ENCODE peak calls at places on chromosomes 1 and 21, in nine cellular contexts. L is heart right ventricle; B is GM23338; H is HepG2; I is astrocyte of the spinal cord; P is CD4-positive, alpha-beta T cell; F is testis; K is activated CD8-positive, alpha-beta T cell treated with anti-CD3 and anti-CD28 coated beads for 36 hours; Y is kidney epithelial cell. S is an unnamed sample.

GRCh38 chr1:53543130-53543770 is 84.1 kb downstream of the DMRTB1 start:
- DNase-seq in L (no peak), B (no peak), H (no peak), F (no peak), I (no peak), K (no peak), Y (no peak), P (no peak), S (no peak)

GRCh38 chr1:61301824-61302652 is 219.7 kb downstream of the NFIA start:
- DNase-seq in Y (no peak), B (no peak), P (no peak), F (no peak), K (peak; percentile 48), I (peak; percentile 65), H (peak; percentile 56), L (no peak), S (peak; percentile 87)

GRCh38 chr1:204299828-204300365 is 59.8 kb downstream of the PLEKHA6 start:
- DNase-seq in B (no peak), K (no peak), L (no peak), Y (no peak), F (no peak), P (no peak), H (no peak), I (no peak), S (no peak)

GRCh38 chr1:25019351-25020172 is 89.5 kb upstream of the RUNX3 start:
- DNase-seq in K (peak; percentile 34), B (no peak), F (no peak), H (no peak), Y (no peak), P (no peak), L (no peak), I (no peak), S (no peak)

GRCh38 chr1:229645296-229646050 is 19.4 kb downstream of the URB2 start:
- DNase-seq in B (no peak), L (no peak), Y (no peak), I (no peak), F (peak; percentile 43), H (no peak), P (no peak), K (no peak), S (no peak)

GRCh38 chr1:53899206-53899628 is 5.2 kb downstream of the DIO1 start:
- DNase-seq in Y (peak; percentile 31), L (no peak), H (peak; percentile 79), K (no peak), F (no peak), P (no peak), B (no peak), I (peak; percentile 87), S (no peak)

GRCh38 chr21:45831991-45832740 is 149.4 kb upstream of the COL6A1 start:
- DNase-seq in F (peak; percentile 13), P (no peak), B (no peak), K (no peak), I (peak; percentile 38), L (no peak), Y (no peak), H (no peak), S (peak; percentile 39)

GRCh38 chr1:25523512-25523911 is 19.9 kb upstream of the LDLRAP1 start:
- DNase-seq in H (no peak), P (no peak), Y (no peak), I (no peak), K (peak; percentile 39), L (no peak), B (peak; percentile 78), F (no peak), S (no peak)

GRCh38 chr1:222821239-222821638 is 6.4 kb downstream of the DISP1 start:
- DNase-seq in K (no peak), B (no peak), L (no peak), I (no peak), F (no peak), Y (no peak), P (no peak), H (no peak), S (no peak)

GRCh38 chr1:226643701-226644540 is 95.2 kb downstream of the ITPKB start:
- DNase-seq in F (no peak), Y (no peak), P (no peak), H (no peak), K (peak; percentile 88), I (no peak), B (no peak), L (no peak), S (no peak)

GRCh38 chr1:243848165-243849088 is 1.6 kb downstream of the AKT3 start:
- DNase-seq in H (no peak), L (no peak), K (no peak), B (no peak), F (no peak), Y (no peak), I (no peak), P (no peak), S (peak; percentile 7)

GRCh38 chr1:147534386-147534785 is 6.9 kb upstream of the BCL9 start:
- DNase-seq in L (no peak), H (peak; percentile 26), P (no peak), Y (no peak), B (no peak), K (no peak), I (peak; percentile 23), F (no peak), S (no peak)

GRCh38 chr1:3900150-3900968 is at the start of gene C1orf174:
- DNase-seq in H (peak; percentile 97), P (peak; percentile 87), K (peak; percentile 94), F (peak; percentile 97), I (peak; percentile 99), L (peak; percentile 98), B (peak; percentile 97), Y (peak; percentile 88), S (peak; percentile 92)

GRCh38 chr1:222124602-222125001 is 382.7 kb upstream of the DUSP10 start:
- DNase-seq in F (no peak), I (no peak), B (peak; percentile 63), H (no peak), K (no peak), P (no peak), L (no peak), Y (no peak), S (peak; percentile 21)

GRCh38 chr21:29217818-29218252 is 80.9 kb upstream of the BACH1 start:
- DNase-seq in H (peak; percentile 17), B (no peak), Y (peak; percentile 39), K (no peak), P (no peak), F (no peak), L (no peak), I (peak; percentile 95), S (peak; percentile 97)

GRCh38 chr1:228090613-228091081 is 8.1 kb downstream of the ARF1 start:
- DNase-seq in Y (no peak), I (peak; percentile 26), H (no peak), L (no peak), B (no peak), P (no peak), K (peak; percentile 1), F (no peak), S (no peak)

GRCh38 chr1:58162952-58163550 is 383.5 kb downstream of the OMA1 start:
- DNase-seq in K (peak; percentile 19), H (peak; percentile 57), B (peak; percentile 92), I (peak; percentile 63), L (peak; percentile 73), Y (peak; percentile 19), F (peak; percentile 79), P (no peak), S (peak; percentile 41)

GRCh38 chr1:227255086-227255732 is 63.1 kb downstream of the CDC42BPA start:
- DNase-seq in P (no peak), K (no peak), I (no peak), Y (no peak), L (no peak), F (no peak), H (peak; percentile 25), B (no peak), S (no peak)

GRCh38 chr1:21175324-21175669 is 1.4 kb downstream of the EIF4G3 start:
- DNase-seq in K (peak; percentile 63), Y (no peak), L (peak; percentile 63), B (no peak), P (no peak), F (peak; percentile 70), I (peak; percentile 45), H (no peak), S (no peak)

GRCh38 chr1:238914346-238914745 is 472.0 kb upstream of the CHRM3 start:
- DNase-seq in B (no peak), K (no peak), L (no peak), Y (no peak), P (no peak), H (no peak), I (no peak), F (no peak), S (no peak)
- TF ChIP-seq CTCF in B (no peak), K (peak; percentile 45), L (no peak), Y (no peak), P (peak; percentile 44), H (no peak), I (no peak), F (no peak), S (no peak)

DNA sequence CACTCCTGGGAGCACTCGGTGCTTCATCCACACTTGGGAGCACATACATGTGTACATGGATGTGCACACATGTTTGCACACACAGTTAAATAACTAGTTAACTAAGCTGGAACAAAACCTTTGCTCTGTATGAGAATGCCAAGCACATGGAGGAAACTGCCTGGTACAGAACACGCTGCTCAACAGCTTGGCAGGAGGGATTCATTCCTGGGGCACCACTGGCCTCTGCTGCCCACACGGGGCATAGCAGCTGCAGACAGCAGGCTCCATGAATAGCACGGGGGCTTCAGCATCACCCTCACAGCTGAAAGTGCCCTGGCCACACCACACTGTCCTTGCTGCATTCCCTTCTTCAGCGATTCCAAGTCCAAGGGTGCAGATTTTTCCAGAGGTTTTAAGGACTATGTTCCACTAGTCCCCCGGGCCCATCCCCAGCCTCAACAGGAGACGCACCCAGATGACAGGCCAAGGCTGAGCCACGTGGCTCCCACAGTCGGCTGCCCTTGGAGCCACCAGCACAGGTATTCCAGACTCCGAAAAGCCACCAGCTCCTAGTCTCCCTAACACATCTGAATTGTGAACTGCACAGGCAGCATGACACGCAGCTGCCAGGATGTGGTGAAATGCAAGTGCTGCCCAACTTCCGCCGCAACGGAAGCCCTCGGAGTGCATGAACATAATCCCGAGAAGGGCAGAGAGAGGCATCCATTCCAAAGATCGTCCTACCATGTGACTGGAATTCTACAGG is 16.9 kb downstream of the NPHP4 start:
- DNase-seq in B (peak; percentile 67), H (peak; percentile 49), P (no peak), I (peak; percentile 61), L (no peak), Y (no peak), K (peak; percentile 57), F (peak; percentile 65), S (no peak)
- TF ChIP-seq CTCF in B (peak; percentile 68), H (peak; percentile 90), P (peak; percentile 38), I (peak; percentile 92), L (peak; percentile 69), Y (peak; percentile 94), K (peak; percentile 54), F (peak; percentile 58), S (peak; percentile 70)

DNA sequence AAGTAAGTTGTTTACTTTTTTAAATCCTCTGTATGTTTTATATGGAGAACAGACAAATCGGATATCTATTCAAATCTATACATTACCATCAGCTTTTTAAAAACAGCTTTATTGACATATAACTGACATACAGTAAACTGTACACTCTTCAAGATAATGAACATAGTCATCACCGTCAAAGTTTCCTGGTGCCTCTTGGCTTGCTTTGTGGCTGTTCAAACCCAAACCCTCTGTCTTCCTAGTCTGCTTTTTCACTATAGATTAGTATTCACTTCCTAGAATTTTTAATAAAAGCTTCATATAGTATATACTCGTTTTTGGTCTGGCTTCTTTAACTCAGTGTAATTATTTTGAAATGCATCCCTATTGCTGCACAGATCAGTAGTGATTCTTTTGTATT is 56.4 kb upstream of the TPTE start:
- DNase-seq in B (no peak), L (no peak), Y (no peak), H (no peak), I (no peak), F (no peak), K (no peak), P (no peak), S (no peak)
- TF ChIP-seq CTCF in B (no peak), L (no peak), Y (no peak), H (no peak), I (no peak), F (no peak), K (no peak), P (no peak), S (no peak)

GRCh38 chr1:180632326-180633088 is 685 bp downstream of the XPR1 start:
- DNase-seq in F (peak; percentile 67), Y (no peak), H (peak; percentile 32), I (peak; percentile 20), B (peak; percentile 72), L (peak; percentile 49), K (peak; percentile 73), P (peak; percentile 34), S (peak; percentile 27)
- TF ChIP-seq CTCF in F (no peak), Y (peak; percentile 32), H (peak; percentile 68), I (peak; percentile 28), B (peak; percentile 34), L (no peak), K (no peak), P (peak; percentile 2), S (peak; percentile 37)

S was measured in foreskin keratinocyte.